ENCODE peak calls at places on chromosomes 6 and 20, in nine cellular contexts. Y, B, U, K, M, N, D, J and Q are unnamed samples.

GRCh38 chr6:168450921-168451320 is 9.9 kb downstream of the SMOC2 start:
- DNase-seq in Y (no peak), B (no peak), U (no peak), K (no peak), M (no peak), N (no peak), D (peak; percentile 50), J (no peak), Q (no peak)

GRCh38 chr6:70280462-70280861 is 22.4 kb downstream of the COL9A1 start:
- DNase-seq in Y (peak; percentile 73), B (no peak), U (no peak), K (peak; percentile 21), M (no peak), N (no peak), D (no peak), J (no peak), Q (no peak)

GRCh38 chr20:61623451-61623850 is 371.4 kb downstream of the CDH4 start:
- DNase-seq in Y (no peak), B (no peak), U (no peak), K (no peak), M (no peak), N (no peak), D (no peak), J (no peak), Q (no peak)

GRCh38 chr6:73134588-73134987 is 90.7 kb downstream of the KHDC1L start:
- DNase-seq in Y (peak; percentile 16), B (peak; percentile 52), U (no peak), K (peak; percentile 23), M (peak; percentile 16), N (no peak), D (no peak), J (no peak), Q (peak; percentile 32)

GRCh38 chr6:95780037-95780436 is 202.7 kb downstream of the MANEA start:
- DNase-seq in Y (no peak), B (no peak), U (no peak), K (no peak), M (peak; percentile 27), N (no peak), D (no peak), J (no peak), Q (no peak)

GRCh38 chr6:144901412-144901811 is 616.3 kb downstream of the UTRN start:
- DNase-seq in Y (no peak), B (no peak), U (no peak), K (no peak), M (no peak), N (no peak), D (no peak), J (no peak), Q (no peak)

GRCh38 chr6:21984551-21984950 is 312.3 kb downstream of the PRL start:
- DNase-seq in Y (no peak), B (no peak), U (no peak), K (no peak), M (no peak), N (no peak), D (no peak), J (no peak), Q (no peak)

GRCh38 chr6:157145656-157146285 is 177.5 kb downstream of the TMEM242 start:
- DNase-seq in Y (no peak), B (no peak), U (no peak), K (no peak), M (no peak), N (no peak), D (no peak), J (no peak), Q (no peak)

GRCh38 chr20:44959082-44959895 is 908 bp downstream of the TOMM34 start:
- DNase-seq in Y (no peak), B (no peak), U (peak; percentile 33), K (peak; percentile 23), M (peak; percentile 65), N (no peak), D (no peak), J (no peak), Q (peak; percentile 72)

GRCh38 chr6:148776321-148776966 is 29.6 kb downstream of the UST start:
- DNase-seq in Y (no peak), B (no peak), U (no peak), K (no peak), M (no peak), N (no peak), D (no peak), J (no peak), Q (no peak)

GRCh38 chr6:68651018-68651985 is 16.2 kb downstream of the ADGRB3 start:
- DNase-seq in Y (no peak), B (no peak), U (no peak), K (no peak), M (no peak), N (no peak), D (no peak), J (no peak), Q (no peak)

GRCh38 chr6:102736941-102737368 is 1343.4 kb downstream of the GRIK2 start:
- DNase-seq in Y (no peak), B (no peak), U (no peak), K (no peak), M (no peak), N (no peak), D (no peak), J (no peak), Q (no peak)

GRCh38 chr6:157645201-157645795 is 177.7 kb upstream of the SNX9 start:
- DNase-seq in Y (no peak), B (no peak), U (no peak), K (no peak), M (no peak), N (no peak), D (no peak), J (no peak), Q (no peak)

GRCh38 chr20:53142225-53142624 is 170.1 kb downstream of the TSHZ2 start:
- DNase-seq in Y (no peak), B (no peak), U (no peak), K (no peak), M (peak; percentile 8), N (no peak), D (no peak), J (no peak), Q (peak; percentile 35)

GRCh38 chr6:107800564-107801164 is 23.4 kb downstream of the SCML4 start:
- DNase-seq in Y (no peak), B (no peak), U (no peak), K (no peak), M (peak; percentile 19), N (no peak), D (no peak), J (no peak), Q (no peak)

GRCh38 chr6:21258665-21259064 is 334.9 kb upstream of the SOX4 start:
- DNase-seq in Y (no peak), B (no peak), U (no peak), K (no peak), M (no peak), N (no peak), D (no peak), J (no peak), Q (no peak)

GRCh38 chr20:60236613-60237012 is 278.4 kb downstream of the CDH26 start:
- DNase-seq in Y (no peak), B (no peak), U (no peak), K (no peak), M (no peak), N (no peak), D (no peak), J (no peak), Q (no peak)

GRCh38 chr20:5448449-5449118 is 131.8 kb upstream of the PROKR2 start:
- DNase-seq in Y (peak; percentile 60), B (no peak), U (peak; percentile 31), K (peak; percentile 50), M (peak; percentile 57), N (no peak), D (no peak), J (no peak), Q (peak; percentile 35)

GRCh38 chr6:30066577-30067459 is at the start of gene PPP1R11:
- DNase-seq in Y (peak; percentile 98), B (peak; percentile 99), U (peak; percentile 99), K (peak; percentile 99), M (peak; percentile 99), N (peak; percentile 99), D (peak; percentile 99), J (peak; percentile 99), Q (peak; percentile 99)
- TF ChIP-seq POLR2A in Y (peak; percentile 93), B (peak; percentile 78), U (peak; percentile 51), K (peak; percentile 97), M (peak; percentile 85), N (peak; percentile 46), D (no peak), J (peak; percentile 71), Q (peak; percentile 97)

GRCh38 chr6:17633465-17634188 is 33.5 kb downstream of the FAM8A1 start:
- DNase-seq in Y (no peak), B (no peak), U (no peak), K (no peak), M (no peak), N (no peak), D (no peak), J (no peak), Q (no peak)
- TF ChIP-seq POLR2A in Y (no peak), B (no peak), U (no peak), K (no peak), M (no peak), N (no peak), D (no peak), J (no peak), Q (no peak)

DNA sequence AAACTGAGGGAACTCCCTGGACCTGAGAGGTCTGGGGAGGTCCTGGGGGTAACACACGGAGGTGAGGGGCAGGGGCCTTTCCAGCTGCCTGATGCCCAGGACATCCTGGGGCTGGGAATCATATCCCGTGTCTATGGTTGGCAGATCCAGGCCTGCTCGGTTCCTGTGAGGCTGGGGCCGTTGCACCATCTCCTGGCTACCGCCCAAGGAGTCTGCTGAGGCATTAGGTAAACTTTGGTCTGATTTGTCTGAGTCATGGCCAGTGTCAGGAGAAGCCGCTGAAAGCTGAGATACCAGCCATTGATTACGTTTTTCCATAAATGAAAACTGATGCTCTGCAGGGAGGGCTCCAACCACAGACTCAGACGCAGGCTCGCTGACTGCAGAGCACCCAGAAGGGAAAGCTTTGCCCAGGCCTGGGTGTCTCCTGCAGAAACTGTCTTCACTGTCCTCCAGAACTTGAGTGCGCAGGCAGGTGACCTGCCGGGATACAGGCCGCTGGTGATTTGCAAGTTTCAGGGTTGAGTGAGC is 14.2 kb downstream of the TRAF3IP2 start:
- DNase-seq in Y (peak; percentile 85), B (peak; percentile 82), U (peak; percentile 93), K (peak; percentile 85), M (peak; percentile 88), N (peak; percentile 92), D (peak; percentile 99), J (peak; percentile 97), Q (no peak)
- TF ChIP-seq POLR2A in Y (no peak), B (no peak), U (no peak), K (no peak), M (no peak), N (no peak), D (no peak), J (no peak), Q (no peak)

DNA sequence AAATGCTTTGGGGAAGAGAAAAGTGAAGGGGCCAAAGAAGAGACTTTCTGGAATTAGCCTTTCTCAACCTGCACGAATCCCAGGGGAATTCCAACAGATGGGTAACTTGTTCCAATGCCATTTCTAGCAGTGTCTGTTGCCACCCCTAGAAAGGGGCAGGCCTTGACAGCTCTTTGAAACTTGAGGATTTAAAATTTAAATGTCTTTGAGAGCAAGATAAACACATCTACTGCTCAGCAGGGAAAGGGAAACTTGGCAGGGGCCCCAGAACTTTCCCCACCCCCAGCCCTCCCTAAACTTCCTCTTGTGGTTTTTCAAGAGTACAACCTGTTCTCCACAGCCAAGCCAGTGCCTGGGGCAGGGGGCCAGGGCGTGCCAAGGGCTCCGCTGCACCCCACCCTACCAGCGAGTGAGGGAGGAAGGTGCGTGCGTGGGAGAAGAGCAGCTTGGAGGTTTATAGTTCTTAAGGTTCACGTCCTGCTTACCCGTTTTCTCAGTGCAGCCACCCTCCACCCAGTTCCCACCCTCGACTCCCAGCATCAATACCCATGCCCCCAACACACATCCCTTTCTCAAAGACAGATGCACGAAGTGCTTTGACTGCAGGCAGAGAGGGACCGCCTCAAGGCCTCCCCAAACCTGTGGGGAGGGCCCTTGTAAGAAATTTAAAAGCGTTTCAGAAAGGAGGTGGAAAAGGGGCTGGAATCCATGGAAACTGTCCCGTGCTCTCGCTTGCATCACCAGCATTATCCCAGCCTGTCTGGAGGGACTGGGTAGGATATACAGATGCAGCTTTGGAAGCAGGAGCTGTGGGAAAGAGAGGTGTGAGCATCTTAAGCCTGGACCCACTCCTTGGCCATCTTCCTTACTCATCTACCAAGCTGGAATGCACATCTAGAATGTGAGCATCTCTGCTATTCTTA is 4.5 kb upstream of the TAF8 start:
- DNase-seq in Y (peak; percentile 94), B (peak; percentile 93), U (peak; percentile 92), K (peak; percentile 96), M (no peak), N (peak; percentile 98), D (peak; percentile 99), J (peak; percentile 94), Q (peak; percentile 83)
- TF ChIP-seq POLR2A in Y (peak; percentile 20), B (peak; percentile 41), U (peak; percentile 16), K (peak; percentile 64), M (no peak), N (no peak), D (no peak), J (no peak), Q (peak; percentile 66)